ENCODE peak calls at places on chromosomes 11 and 22, in ten cellular contexts. Q is body of pancreas, N is esophagus squamous epithelium, Z is amniotic stem cell, L is T-helper 1 cell, C is fibroblast of pulmonary artery, Y is IMR-90, W is RPMI7951, U is iPS DF 19.7, A is mucosa of descending colon. B is an unnamed sample.

GRCh38 chr11:2483426-2483825 is 38.6 kb downstream of the KCNQ1 start:
- DNase-seq in Q (peak), N (no peak), Z (no peak), L (no peak), C (no peak), Y (no peak), W (no peak), U (no peak), A (peak), B (no peak)

GRCh38 chr11:1129143-1129665 is 28.5 kb upstream of the MUC5AC start:
- DNase-seq in Q (no peak), N (no peak), Z (no peak), L (no peak), C (no peak), Y (no peak), W (peak), U (no peak), A (no peak), B (no peak)

GRCh38 chr22:45911601-45912271 is 65.2 kb downstream of the WNT7B start:
- DNase-seq in Q (peak), N (no peak), Z (no peak), L (no peak), C (peak), Y (no peak), W (peak), U (no peak), A (no peak), B (no peak)

GRCh38 chr11:130128626-130129025 is 31.0 kb upstream of the ST14 start:
- DNase-seq in Q (no peak), N (no peak), Z (no peak), L (no peak), C (no peak), Y (no peak), W (no peak), U (no peak), A (no peak), B (no peak)

GRCh38 chr22:38176170-38176741 is 5.4 kb downstream of the PLA2G6 start:
- DNase-seq in Q (no peak), N (peak), Z (peak), L (no peak), C (peak), Y (peak), W (peak), U (no peak), A (peak), B (no peak)

GRCh38 chr22:45632791-45633515 is 38.7 kb upstream of the ATXN10 start:
- DNase-seq in Q (no peak), N (no peak), Z (no peak), L (no peak), C (peak), Y (no peak), W (no peak), U (no peak), A (no peak), B (no peak)

GRCh38 chr11:69944146-69944795 is 125.1 kb upstream of the FGF3 start:
- DNase-seq in Q (no peak), N (no peak), Z (no peak), L (no peak), C (no peak), Y (no peak), W (no peak), U (no peak), A (peak), B (no peak)

GRCh38 chr11:623349-623869 is 1.3 kb downstream of the CDHR5 start:
- DNase-seq in Q (no peak), N (no peak), Z (no peak), L (no peak), C (no peak), Y (no peak), W (no peak), U (no peak), A (peak), B (no peak)

GRCh38 chr11:65485820-65486219 is 13.0 kb upstream of the MALAT1 start:
- DNase-seq in Q (no peak), N (no peak), Z (no peak), L (no peak), C (no peak), Y (no peak), W (no peak), U (no peak), A (no peak), B (no peak)

GRCh38 chr11:1655168-1656060 is 25.8 kb downstream of the KRTAP5-5 start:
- DNase-seq in Q (no peak), N (no peak), Z (no peak), L (no peak), C (no peak), Y (no peak), W (no peak), U (no peak), A (no peak), B (no peak)

GRCh38 chr11:61752925-61753551 is 602 bp downstream of the MYRF start:
- DNase-seq in Q (no peak), N (no peak), Z (no peak), L (no peak), C (no peak), Y (no peak), W (no peak), U (no peak), A (no peak), B (no peak)

GRCh38 chr11:134950692-134951304 is 538.8 kb upstream of the B3GAT1 start:
- DNase-seq in Q (no peak), N (no peak), Z (no peak), L (no peak), C (peak), Y (peak), W (peak), U (no peak), A (no peak), B (no peak)

GRCh38 chr11:5808500-5809121 is at the start of gene OR52N2:
- DNase-seq in Q (peak), N (peak), Z (peak), L (peak), C (peak), Y (peak), W (peak), U (no peak), A (no peak), B (peak)

GRCh38 chr11:47672283-47672730 is 29.9 kb upstream of the MTCH2 start:
- DNase-seq in Q (no peak), N (no peak), Z (no peak), L (no peak), C (peak), Y (peak), W (peak), U (no peak), A (no peak), B (no peak)

GRCh38 chr22:38078046-38078840 is 5.7 kb downstream of the SLC16A8 start:
- DNase-seq in Q (no peak), N (no peak), Z (no peak), L (no peak), C (no peak), Y (no peak), W (no peak), U (no peak), A (no peak), B (no peak)

GRCh38 chr22:21697866-21698265 is 32.1 kb downstream of the PPIL2 start:
- DNase-seq in Q (no peak), N (no peak), Z (peak), L (no peak), C (peak), Y (peak), W (no peak), U (no peak), A (no peak), B (no peak)

GRCh38 chr11:125072210-125072960 is 9.3 kb downstream of the SLC37A2 start:
- DNase-seq in Q (no peak), N (no peak), Z (no peak), L (no peak), C (no peak), Y (no peak), W (no peak), U (no peak), A (peak), B (no peak)

GRCh38 chr11:103949781-103950180 is 86.7 kb upstream of the DDI1 start:
- DNase-seq in Q (no peak), N (no peak), Z (no peak), L (no peak), C (no peak), Y (peak), W (no peak), U (no peak), A (no peak), B (no peak)

GRCh38 chr22:50581950-50582561 is 593 bp downstream of the CHKB start:
- DNase-seq in Q (no peak), N (no peak), Z (no peak), L (no peak), C (peak), Y (no peak), W (peak), U (no peak), A (no peak), B (no peak)

GRCh38 chr11:105862736-105863367 is 159.2 kb downstream of the MSANTD4 start:
- DNase-seq in Q (no peak), N (no peak), Z (peak), L (no peak), C (peak), Y (peak), W (peak), U (no peak), A (no peak), B (no peak)

GRCh38 chr11:115256326-115257197 is 247.7 kb downstream of the CADM1 start:
- DNase-seq in Q (no peak), N (no peak), Z (no peak), L (no peak), C (no peak), Y (no peak), W (no peak), U (no peak), A (no peak), B (peak)

GRCh38 chr22:31045900-31046587 is 35.1 kb upstream of the SMTN start:
- DNase-seq in Q (no peak), N (no peak), Z (no peak), L (no peak), C (no peak), Y (no peak), W (no peak), U (no peak), A (no peak), B (no peak)

GRCh38 chr11:65615950-65616574 is 486 bp downstream of the PCNX3 start:
- DNase-seq in Q (no peak), N (no peak), Z (no peak), L (peak), C (no peak), Y (no peak), W (no peak), U (no peak), A (no peak), B (no peak)

GRCh38 chr11:11798586-11799438 is 43.0 kb upstream of the USP47 start:
- DNase-seq in Q (peak), N (no peak), Z (peak), L (peak), C (peak), Y (peak), W (peak), U (no peak), A (peak), B (peak)

GRCh38 chr11:123185326-123185725 is 9.7 kb downstream of the CLMP start:
- DNase-seq in Q (no peak), N (no peak), Z (no peak), L (no peak), C (no peak), Y (no peak), W (no peak), U (no peak), A (no peak), B (no peak)

GRCh38 chr22:40560551-40560950 is 76.0 kb downstream of the MRTFA start:
- DNase-seq in Q (no peak), N (no peak), Z (no peak), L (no peak), C (peak), Y (peak), W (peak), U (no peak), A (no peak), B (no peak)

GRCh38 chr11:69220581-69221051 is 64.9 kb downstream of the SMIM38 start:
- DNase-seq in Q (peak), N (no peak), Z (no peak), L (no peak), C (no peak), Y (no peak), W (no peak), U (no peak), A (no peak), B (peak)

GRCh38 chr11:130414107-130415088 is 14.0 kb downstream of the ADAMTS8 start:
- DNase-seq in Q (no peak), N (no peak), Z (no peak), L (no peak), C (no peak), Y (peak), W (no peak), U (no peak), A (no peak), B (no peak)

GRCh38 chr11:116651757-116652237 is 121.0 kb downstream of the BUD13 start:
- DNase-seq in Q (no peak), N (no peak), Z (no peak), L (no peak), C (no peak), Y (no peak), W (no peak), U (no peak), A (no peak), B (no peak)

GRCh38 chr11:60871378-60872061 is 4.2 kb downstream of the ZP1 start:
- DNase-seq in Q (no peak), N (no peak), Z (no peak), L (no peak), C (peak), Y (peak), W (peak), U (no peak), A (peak), B (no peak)

GRCh38 chr11:134995746-134996145 is 583.7 kb upstream of the B3GAT1 start:
- DNase-seq in Q (no peak), N (no peak), Z (no peak), L (no peak), C (no peak), Y (no peak), W (peak), U (no peak), A (no peak), B (no peak)

GRCh38 chr22:46998346-46998745 is 235.9 kb downstream of the TBC1D22A start:
- DNase-seq in Q (no peak), N (no peak), Z (no peak), L (no peak), C (no peak), Y (no peak), W (no peak), U (no peak), A (no peak), B (no peak)

GRCh38 chr22:35376728-35377472 is 4.0 kb upstream of the HMOX1 start:
- DNase-seq in Q (peak), N (peak), Z (peak), L (no peak), C (peak), Y (peak), W (peak), U (peak), A (peak), B (no peak)

GRCh38 chr11:2673871-2674471 is 25.8 kb downstream of the KCNQ1OT1 start:
- DNase-seq in Q (no peak), N (no peak), Z (no peak), L (no peak), C (no peak), Y (no peak), W (no peak), U (no peak), A (no peak), B (no peak)

GRCh38 chr11:35330924-35331323 is 88.4 kb downstream of the SLC1A2 start:
- DNase-seq in Q (no peak), N (no peak), Z (no peak), L (peak), C (no peak), Y (no peak), W (no peak), U (no peak), A (no peak), B (peak)

GRCh38 chr11:64356498-64357411 is 2.2 kb upstream of the RPS6KA4 start:
- DNase-seq in Q (peak), N (no peak), Z (no peak), L (no peak), C (peak), Y (no peak), W (no peak), U (no peak), A (no peak), B (no peak)

GRCh38 chr22:19398680-19399079 is 32.9 kb downstream of the HIRA start:
- DNase-seq in Q (no peak), N (no peak), Z (no peak), L (no peak), C (no peak), Y (no peak), W (no peak), U (no peak), A (no peak), B (no peak)

GRCh38 chr11:119055901-119056300 is 1.1 kb downstream of the HYOU1 start:
- DNase-seq in Q (no peak), N (no peak), Z (no peak), L (no peak), C (peak), Y (peak), W (peak), U (no peak), A (no peak), B (no peak)

GRCh38 chr11:44005076-44005800 is 42.5 kb upstream of the ACCSL start:
- DNase-seq in Q (no peak), N (no peak), Z (no peak), L (no peak), C (no peak), Y (no peak), W (no peak), U (no peak), A (no peak), B (no peak)

B was measured in CD8-positive, alpha-beta memory T cell.